ENCODE peak calls at places on chromosomes 3 and 15, in four cellular contexts. F, Q, J and B are unnamed samples.

GRCh38 chr3:186342197-186342596 is 19.8 kb downstream of the DGKG start:
- DNase-seq in F (no peak), J (no peak), Q (no peak), B (no peak)

GRCh38 chr3:81612768-81613167 is 148.7 kb downstream of the GBE1 start:
- DNase-seq in Q (no peak), J (no peak), F (no peak), B (no peak)

GRCh38 chr3:126124896-126125295 is 41.0 kb upstream of the SLC41A3 start:
- DNase-seq in Q (no peak), F (no peak), J (no peak), B (no peak)

GRCh38 chr3:67614195-67614594 is 40.2 kb downstream of the SUCLG2 start:
- DNase-seq in F (peak; percentile 14), Q (no peak), J (no peak), B (no peak)

GRCh38 chr15:58755350-58755749 is 5.8 kb upstream of the ADAM10 start:
- DNase-seq in J (no peak), Q (no peak), F (no peak), B (no peak)

GRCh38 chr3:101388706-101389105 is 68.3 kb upstream of the IMPG2 start:
- DNase-seq in J (no peak), F (no peak), Q (no peak), B (no peak)

GRCh38 chr15:78195735-78196201 is 38.6 kb downstream of the ACSBG1 start:
- DNase-seq in J (no peak), Q (peak; percentile 18), F (no peak), B (no peak)

GRCh38 chr3:24058940-24059705 is 114.0 kb downstream of the NR1D2 start:
- DNase-seq in F (no peak), Q (no peak), J (no peak), B (no peak)

GRCh38 chr3:99319961-99320360 is 318.4 kb upstream of the COL8A1 start:
- DNase-seq in Q (no peak), F (peak; percentile 78), J (no peak), B (no peak)

GRCh38 chr3:67788396-67788795 is 134.0 kb upstream of the SUCLG2 start:
- DNase-seq in J (no peak), F (no peak), Q (no peak), B (no peak)

GRCh38 chr15:41080144-41080543 is 35.9 kb downstream of the INO80 start:
- DNase-seq in Q (no peak), F (no peak), J (no peak), B (no peak)

GRCh38 chr3:158920375-158920774 is 118.5 kb downstream of the MFSD1 start:
- DNase-seq in F (no peak), J (no peak), Q (no peak), B (no peak)

GRCh38 chr3:100088735-100089368 is 25.4 kb downstream of the FILIP1L start:
- DNase-seq in J (no peak), Q (no peak), F (no peak), B (no peak)

GRCh38 chr3:115646027-115646690 is 22.8 kb downstream of the GAP43 start:
- DNase-seq in F (no peak), Q (no peak), J (no peak), B (no peak)

GRCh38 chr15:29107291-29107890 is 162.2 kb downstream of the NSMCE3 start:
- DNase-seq in J (no peak), F (no peak), Q (no peak), B (no peak)

GRCh38 chr15:63014578-63014977 is 28.0 kb upstream of the TPM1 start:
- DNase-seq in Q (no peak), F (no peak), J (no peak), B (no peak)

GRCh38 chr3:136149569-136150136 is 46.5 kb downstream of the MSL2 start:
- DNase-seq in Q (no peak), F (peak; percentile 16), J (no peak), B (no peak)

GRCh38 chr3:177983341-177983740 is 552.9 kb upstream of the KCNMB2 start:
- DNase-seq in J (no peak), F (no peak), Q (no peak), B (no peak)

GRCh38 chr3:187678869-187679268 is 8.7 kb upstream of the SST start:
- DNase-seq in Q (no peak), J (no peak), F (peak; percentile 69), B (no peak)

GRCh38 chr15:55118341-55118740 is 78.4 kb downstream of the RSL24D1 start:
- DNase-seq in Q (no peak), J (no peak), F (no peak), B (no peak)

GRCh38 chr3:30511524-30512278 is 94.7 kb upstream of the TGFBR2 start:
- DNase-seq in F (peak; percentile 94), Q (no peak), J (no peak), B (no peak)

GRCh38 chr3:9808345-9809037 is 1.6 kb upstream of the TTLL3 start:
- DNase-seq in Q (peak; percentile 23), F (peak; percentile 28), J (no peak), B (no peak)

GRCh38 chr3:74000715-74001114 is 376.0 kb upstream of the PDZRN3 start:
- DNase-seq in F (no peak), J (no peak), Q (no peak), B (no peak)

GRCh38 chr3:191809326-191809949 is 348.5 kb downstream of the PYDC2 start:
- DNase-seq in Q (no peak), F (no peak), J (no peak), B (no peak)

GRCh38 chr3:65401359-65401810 is 637.3 kb downstream of the MAGI1 start:
- DNase-seq in F (no peak), J (no peak), Q (no peak), B (no peak)

GRCh38 chr15:28953573-28954195 is 67.9 kb downstream of the APBA2 start:
- DNase-seq in Q (no peak), J (no peak), F (no peak), B (no peak)

GRCh38 chr3:30628931-30629590 is 22.7 kb downstream of the TGFBR2 start:
- DNase-seq in F (no peak), J (no peak), Q (no peak), B (no peak)